ENCODE peak calls at places on chromosomes 3 and 15, in seven cellular contexts. C, H, R, M, B, J and K are unnamed samples.

GRCh38 chr3:27462228-27462627 is 22.0 kb downstream of the SLC4A7 start:
- DNase-seq in H (no peak), R (no peak), B (no peak), M (no peak), J (no peak), C (no peak), K (no peak)

GRCh38 chr15:89385596-89386242 is 51.1 kb upstream of the POLG start:
- DNase-seq in B (no peak), H (no peak), J (no peak), C (no peak), M (no peak), R (no peak), K (no peak)

GRCh38 chr3:177106184-177106583 is 91.1 kb downstream of the TBL1XR1 start:
- DNase-seq in H (no peak), B (no peak), R (no peak), J (no peak), M (peak; percentile 23), C (no peak), K (no peak)

GRCh38 chr15:93107646-93108045 is 18.6 kb upstream of the RGMA start:
- DNase-seq in B (no peak), M (no peak), H (no peak), J (no peak), C (no peak), R (no peak), K (no peak)

GRCh38 chr15:64731012-64731806 is 44.2 kb downstream of the RBPMS2 start:
- DNase-seq in C (peak; percentile 77), M (peak; percentile 95), H (peak; percentile 16), R (peak; percentile 87), J (peak; percentile 48), B (peak; percentile 80), K (no peak)

GRCh38 chr3:32340639-32341365 is 50.9 kb upstream of the CMTM7 start:
- DNase-seq in B (peak; percentile 47), H (no peak), J (peak; percentile 4), R (no peak), C (no peak), M (peak; percentile 14), K (no peak)

GRCh38 chr3:189995129-189995528 is 125.6 kb downstream of the P3H2 start:
- DNase-seq in J (no peak), B (no peak), H (no peak), M (no peak), C (no peak), R (no peak), K (no peak)

GRCh38 chr3:2741520-2741919 is 368.7 kb downstream of the IL5RA start:
- DNase-seq in B (no peak), R (no peak), H (no peak), M (no peak), J (no peak), C (no peak), K (no peak)

GRCh38 chr15:89490550-89491315 is 5.7 kb downstream of the RHCG start:
- DNase-seq in B (no peak), H (no peak), M (no peak), C (no peak), R (no peak), J (no peak), K (no peak)

GRCh38 chr15:60428935-60429334 is 31.1 kb upstream of the ANXA2 start:
- DNase-seq in R (no peak), J (no peak), C (no peak), M (no peak), B (no peak), H (no peak), K (no peak)

GRCh38 chr3:87792532-87793321 is 266.1 kb downstream of the CGGBP1 start:
- DNase-seq in R (peak; percentile 68), H (no peak), C (no peak), M (peak; percentile 52), B (no peak), J (no peak), K (no peak)

GRCh38 chr15:63818628-63819027 is 15.1 kb downstream of the HERC1 start:
- DNase-seq in J (no peak), R (no peak), M (no peak), C (no peak), B (no peak), H (no peak), K (no peak)

GRCh38 chr15:98776607-98777281 is 128.4 kb downstream of the IGF1R start:
- DNase-seq in M (no peak), H (no peak), C (peak; percentile 20), B (peak; percentile 43), R (no peak), J (no peak), K (no peak)

GRCh38 chr3:195662-196061 is 901 bp upstream of the CHL1 start:
- DNase-seq in H (no peak), B (peak; percentile 64), R (no peak), C (no peak), M (no peak), J (no peak), K (no peak)

GRCh38 chr3:105214575-105214974 is 152.1 kb upstream of the ALCAM start:
- DNase-seq in M (no peak), C (no peak), R (no peak), J (no peak), H (no peak), B (no peak), K (no peak)

GRCh38 chr15:71651750-71652186 is 158.6 kb upstream of the NR2E3 start:
- DNase-seq in M (peak; percentile 44), H (peak; percentile 80), C (no peak), B (peak; percentile 52), J (peak; percentile 67), R (no peak), K (peak; percentile 64)

GRCh38 chr3:23781871-23782270 is 23.9 kb upstream of the UBE2E1 start:
- DNase-seq in B (no peak), R (no peak), H (no peak), M (no peak), J (no peak), C (no peak), K (no peak)

GRCh38 chr3:62798000-62798399 is 77.2 kb downstream of the CADPS start:
- DNase-seq in J (no peak), B (no peak), C (no peak), H (no peak), R (no peak), M (no peak), K (no peak)

GRCh38 chr15:70569718-70570231 is 193.6 kb downstream of the UACA start:
- DNase-seq in J (no peak), H (no peak), B (no peak), M (no peak), C (no peak), R (no peak), K (peak; percentile 61)

GRCh38 chr15:28919201-28919627 is 33.4 kb downstream of the APBA2 start:
- DNase-seq in C (peak; percentile 34), R (no peak), B (no peak), M (no peak), H (no peak), J (no peak), K (no peak)

GRCh38 chr15:58387130-58387529 is 44.7 kb upstream of the LIPC start:
- DNase-seq in J (peak; percentile 65), R (no peak), H (peak; percentile 28), C (no peak), B (no peak), M (no peak), K (no peak)